ENCODE peak calls at places on chromosomes 2 and 18, in eight cellular contexts. U is spleen, P is ovary, S is Peyer's patch, Y is NB4, T is prostate gland, L is transverse colon, E is IMR-90. A is an unnamed sample.

GRCh38 chr2:96580771-96581170 is 44.2 kb downstream of the ARID5A start:
- DNase-seq in P (no peak), Y (no peak), T (no peak), E (no peak), S (no peak), U (no peak), L (no peak), A (no peak)

GRCh38 chr2:84905181-84906107 is at the start of gene TMSB10:
- DNase-seq in E (peak), S (peak), U (peak), P (peak), Y (peak), T (peak), L (peak), A (peak)

GRCh38 chr18:28120811-28121210 is 56.1 kb downstream of the CDH2 start:
- DNase-seq in U (no peak), E (no peak), S (no peak), T (no peak), L (no peak), P (no peak), Y (no peak), A (no peak)

GRCh38 chr2:29114841-29115609 is at the start of gene CLIP4:
- DNase-seq in Y (peak), L (peak), S (peak), P (peak), U (peak), T (peak), E (peak), A (peak)

GRCh38 chr18:46335551-46336059 is 231.4 kb downstream of the HAUS1 start:
- DNase-seq in T (no peak), S (no peak), E (no peak), Y (peak), U (peak), L (no peak), P (no peak), A (no peak)

GRCh38 chr18:46167971-46168370 is 63.8 kb downstream of the HAUS1 start:
- DNase-seq in U (peak), S (peak), E (no peak), L (peak), Y (peak), T (no peak), P (no peak), A (no peak)

GRCh38 chr2:86337235-86338099 is at the start of gene REEP1:
- DNase-seq in Y (peak), T (no peak), E (no peak), L (no peak), P (no peak), U (no peak), S (no peak), A (peak)

GRCh38 chr18:37393945-37394609 is 171.5 kb downstream of the CELF4 start:
- DNase-seq in E (peak), T (no peak), S (peak), L (peak), P (peak), U (peak), Y (no peak), A (peak)

GRCh38 chr2:180125245-180125962 is 118.3 kb upstream of the CWC22 start:
- DNase-seq in P (peak), U (no peak), T (peak), Y (peak), L (peak), S (peak), E (peak), A (peak)

GRCh38 chr2:86577817-86578456 is 14.7 kb upstream of the CHMP3 start:
- DNase-seq in U (no peak), Y (peak), S (no peak), T (no peak), P (no peak), E (no peak), L (no peak), A (no peak)

GRCh38 chr2:219496781-219497494 is 1.8 kb upstream of the GMPPA start:
- DNase-seq in L (peak), T (no peak), U (peak), Y (no peak), E (no peak), S (no peak), P (peak), A (no peak)

GRCh38 chr2:144596074-144596871 is 76.4 kb upstream of the ZEB2 start:
- DNase-seq in U (no peak), S (peak), E (peak), L (no peak), T (peak), P (no peak), Y (peak), A (no peak)

GRCh38 chr2:179186126-179186525 is 78.5 kb downstream of the SESTD1 start:
- DNase-seq in S (no peak), L (no peak), U (no peak), Y (no peak), E (peak), P (no peak), T (no peak), A (no peak)

GRCh38 chr2:43032894-43033270 is 193.5 kb downstream of the ZFP36L2 start:
- DNase-seq in S (no peak), Y (no peak), U (peak), L (no peak), P (no peak), E (no peak), T (no peak), A (peak)

GRCh38 chr18:38526922-38527321 is 961.3 kb upstream of the CELF4 start:
- DNase-seq in L (no peak), Y (no peak), U (no peak), T (no peak), E (no peak), P (no peak), S (no peak), A (no peak)

GRCh38 chr2:84793641-84794040 is 87.2 kb downstream of the TRABD2A start:
- DNase-seq in Y (no peak), U (no peak), T (no peak), S (no peak), P (no peak), L (no peak), E (no peak), A (no peak)

GRCh38 chr18:77114564-77115391 is 17.8 kb downstream of the MBP start:
- DNase-seq in E (peak), P (peak), T (peak), U (peak), L (peak), Y (peak), S (peak), A (peak)

GRCh38 chr2:72036595-72036994 is 111.1 kb downstream of the CYP26B1 start:
- DNase-seq in S (no peak), Y (no peak), U (no peak), T (no peak), E (no peak), L (no peak), P (no peak), A (no peak)

GRCh38 chr18:48714873-48715272 is 176.0 kb downstream of the CTIF start:
- DNase-seq in U (no peak), P (no peak), L (peak), E (no peak), Y (no peak), T (no peak), S (no peak), A (no peak)

GRCh38 chr2:136327162-136327852 is 209.4 kb upstream of the CXCR4 start:
- DNase-seq in T (no peak), P (no peak), L (peak), U (no peak), E (peak), S (peak), Y (peak), A (peak)

GRCh38 chr2:174016447-174016846 is 51.3 kb upstream of the SP3 start:
- DNase-seq in U (no peak), T (no peak), S (no peak), E (no peak), Y (no peak), L (no peak), P (no peak), A (no peak)

GRCh38 chr2:27860111-27860510 is 30.1 kb downstream of the RBKS start:
- DNase-seq in E (peak), Y (peak), T (no peak), S (no peak), P (no peak), L (no peak), U (no peak), A (no peak)

GRCh38 chr2:64599469-64599868 is 54.2 kb downstream of the SERTAD2 start:
- DNase-seq in Y (no peak), T (peak), E (no peak), S (no peak), L (peak), U (no peak), P (no peak), A (no peak)

GRCh38 chr18:43031169-43031568 is 84.3 kb downstream of the RIT2 start:
- DNase-seq in U (no peak), L (no peak), T (no peak), Y (no peak), P (no peak), S (no peak), E (no peak), A (no peak)

GRCh38 chr2:166419616-166419934 is 43.8 kb upstream of the SCN9A start:
- DNase-seq in U (no peak), P (no peak), S (no peak), E (peak), Y (peak), L (no peak), T (no peak), A (no peak)

GRCh38 chr2:54656863-54657262 is 66.6 kb upstream of the EML6 start:
- DNase-seq in P (no peak), Y (no peak), U (no peak), L (no peak), T (no peak), E (no peak), S (no peak), A (no peak)

GRCh38 chr2:54658548-54659207 is 64.8 kb upstream of the EML6 start:
- DNase-seq in P (no peak), T (no peak), Y (no peak), L (no peak), U (no peak), S (no peak), E (peak), A (no peak)

GRCh38 chr2:54655051-54655809 is 68.2 kb upstream of the EML6 start:
- DNase-seq in L (no peak), S (no peak), P (no peak), T (no peak), U (no peak), Y (no peak), E (peak), A (no peak)

GRCh38 chr2:54660752-54661151 is 62.7 kb upstream of the EML6 start:
- DNase-seq in S (no peak), P (no peak), Y (no peak), T (no peak), E (no peak), U (no peak), L (no peak), A (no peak)

DNA sequence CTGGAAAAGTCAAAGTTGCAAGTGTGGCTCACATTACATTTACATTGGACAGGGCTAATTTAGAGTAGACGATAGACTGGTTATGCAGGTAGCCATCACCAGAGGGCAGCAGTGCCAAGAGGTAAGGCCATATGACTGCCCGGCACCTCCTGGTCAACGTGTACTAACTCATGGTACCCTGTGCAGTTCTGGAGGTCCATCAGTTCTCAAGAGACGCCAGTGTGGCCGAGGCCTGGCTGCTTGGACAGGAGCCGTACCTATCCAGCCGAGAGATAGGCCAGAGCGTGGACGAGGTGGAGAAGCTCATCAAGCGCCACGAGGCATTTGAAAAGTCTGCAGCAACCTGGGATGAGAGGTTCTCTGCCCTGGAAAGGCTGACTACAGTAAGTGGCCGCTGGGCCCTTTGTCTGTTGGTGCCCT is 65.8 kb upstream of the EML6 start:
- DNase-seq in P (no peak), S (peak), U (peak), T (peak), Y (peak), L (peak), E (peak), A (no peak)
- TF ChIP-seq POLR2A in P (no peak), S (no peak), U (no peak), T (no peak), Y (no peak), L (no peak), E (no peak), A (no peak)

DNA sequence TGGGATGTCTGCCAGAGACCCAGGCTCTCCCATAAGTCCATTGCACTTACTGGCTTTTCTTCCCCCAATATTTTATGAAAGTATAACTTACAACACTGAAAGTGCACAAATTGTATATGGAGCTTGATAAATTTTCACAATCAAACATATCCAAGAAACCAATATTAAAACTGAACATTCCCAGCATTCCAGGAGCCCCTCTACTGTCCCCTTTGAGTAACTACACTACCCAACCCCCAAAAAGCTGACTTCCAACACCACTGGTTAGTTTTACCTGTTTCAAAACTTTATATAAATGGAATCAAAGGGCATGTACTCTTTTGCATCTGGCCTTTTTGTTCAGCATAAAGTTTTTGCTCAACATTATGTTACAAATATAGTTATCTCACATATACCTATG is 35.2 kb upstream of the PKDCC start:
- DNase-seq in L (no peak), U (no peak), S (no peak), T (no peak), E (no peak), Y (no peak), P (no peak), A (no peak)
- TF ChIP-seq CTCF in L (no peak), U (no peak), S (no peak), T (no peak), E (no peak), Y (no peak), P (no peak), A (no peak)

GRCh38 chr18:59001166-59001565 is 136.5 kb downstream of the ZNF532 start:
- DNase-seq in T (no peak), S (no peak), L (no peak), E (no peak), P (no peak), U (no peak), Y (no peak), A (no peak)
- H3K4me3 ChIP-seq in T (no peak), S (no peak), L (no peak), E (no peak), P (no peak), U (no peak), Y (no peak), A (no peak)

GRCh38 chr2:231197741-231198290 is 615 bp upstream of the ARMC9 start:
- DNase-seq in U (no peak), L (no peak), S (no peak), P (no peak), E (no peak), T (no peak), Y (no peak), A (no peak)

GRCh38 chr2:231199219-231199618 is 788 bp downstream of the ARMC9 start:
- DNase-seq in U (no peak), Y (no peak), T (peak), S (no peak), L (no peak), E (peak), P (no peak), A (no peak)

GRCh38 chr2:231200805-231201474 is 2.5 kb downstream of the ARMC9 start:
- DNase-seq in E (peak), P (no peak), S (no peak), U (no peak), L (no peak), T (no peak), Y (no peak), A (no peak)

GRCh38 chr2:231196592-231196991 is 1.8 kb upstream of the ARMC9 start:
- DNase-seq in T (no peak), U (no peak), P (no peak), E (no peak), L (no peak), Y (no peak), S (no peak), A (no peak)

DNA sequence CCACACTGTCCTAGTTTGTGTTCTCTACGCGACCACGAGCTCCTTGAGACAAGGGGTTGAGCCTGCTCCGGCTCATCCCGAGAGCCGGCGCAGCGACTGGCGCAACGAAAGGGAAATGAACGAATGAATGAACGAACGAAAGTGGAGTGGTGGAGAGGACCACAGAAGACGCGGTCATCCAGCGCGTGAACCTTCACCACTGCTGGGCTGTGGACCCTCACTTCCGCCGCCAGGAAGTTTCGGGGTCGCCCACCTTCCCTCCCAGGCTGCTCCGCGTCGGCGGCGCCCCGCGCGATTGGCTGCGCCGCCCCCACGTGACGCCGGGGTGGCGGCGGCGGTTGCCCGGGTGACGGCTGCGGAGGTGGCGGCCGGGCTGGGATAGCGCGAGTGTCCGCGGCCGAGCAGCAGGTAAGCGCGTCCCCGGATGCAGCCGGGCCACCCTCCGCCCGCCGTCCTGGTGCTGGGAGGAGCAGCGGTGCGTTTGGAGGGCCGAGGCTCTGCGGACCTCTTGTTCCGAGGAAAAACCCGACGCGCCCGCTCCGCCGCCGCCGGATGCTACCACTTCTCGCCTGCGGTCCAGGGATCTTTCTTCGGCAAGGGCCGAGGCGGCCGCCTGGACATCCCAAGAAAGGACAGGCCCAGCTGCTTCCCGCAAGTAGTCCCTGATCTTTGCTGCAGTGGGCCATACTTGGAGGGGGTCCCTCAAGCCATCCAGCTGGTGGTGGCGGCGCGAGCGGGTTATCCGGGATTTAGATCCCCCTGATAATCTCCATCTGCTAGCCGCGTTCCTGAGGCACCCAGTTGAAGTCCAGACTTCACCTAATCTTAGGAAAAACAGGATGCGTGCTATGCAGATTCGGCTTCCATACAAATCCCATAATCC is at the start of gene ARMC9:
- DNase-seq in P (peak), U (peak), T (peak), E (peak), Y (peak), S (peak), L (peak), A (peak)
- TF ChIP-seq POLR2A in P (no peak), U (no peak), T (peak), E (no peak), Y (peak), S (no peak), L (peak), A (no peak)

DNA sequence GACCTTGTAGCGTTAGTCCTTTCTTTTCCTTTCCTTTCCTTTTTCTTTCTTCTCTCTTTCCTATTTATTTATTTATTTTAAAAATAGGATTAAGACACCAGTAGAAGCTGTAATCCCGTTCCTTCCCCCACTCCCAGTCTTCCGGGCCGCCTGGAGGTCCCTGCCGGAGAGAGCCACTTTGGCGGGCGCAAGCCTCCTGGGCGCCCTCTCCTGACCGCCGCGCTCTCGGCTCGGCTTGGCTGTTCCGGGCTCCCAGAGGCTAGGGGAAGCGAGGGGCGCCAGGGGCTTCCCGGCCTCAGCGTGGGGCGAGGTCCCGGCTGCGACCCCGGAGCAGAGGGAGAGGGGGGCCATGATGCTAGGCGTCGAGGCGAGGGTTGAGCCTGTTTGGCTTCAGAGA is 10.9 kb downstream of the MEIS1 start:
- DNase-seq in S (no peak), P (no peak), Y (no peak), L (no peak), U (no peak), E (no peak), T (no peak), A (no peak)
- TF ChIP-seq CTCF in S (no peak), P (no peak), Y (no peak), L (no peak), U (no peak), E (peak), T (no peak), A (no peak)

GRCh38 chr2:190860985-190861721 is 19.5 kb upstream of the GLS start:
- DNase-seq in U (no peak), T (no peak), Y (no peak), P (no peak), S (no peak), E (peak), L (no peak), A (no peak)
- H3K4me3 ChIP-seq in U (no peak), T (no peak), Y (no peak), P (no peak), S (no peak), E (no peak), L (no peak), A (no peak)